ENCODE peak calls at places on chromosomes 11 and 22, in six cellular contexts. H is CD8-positive, alpha-beta T cell; D is vagina; M is pancreas; N is body of pancreas; X is uterus. A is an unnamed sample.

GRCh38 chr22:19776433-19777031 is 16.0 kb downstream of the TBX1 start:
- DNase-seq in H (no peak), D (no peak), M (peak; percentile 11), N (no peak), X (no peak), A (no peak)

GRCh38 chr11:85109141-85109540 is 518.0 kb downstream of the DLG2 start:
- DNase-seq in H (no peak), D (no peak), M (no peak), N (no peak), X (no peak), A (no peak)

GRCh38 chr11:132848336-132848735 is 684.0 kb downstream of the OPCML start:
- DNase-seq in H (no peak), D (no peak), M (no peak), N (no peak), X (no peak), A (no peak)

GRCh38 chr22:48824673-48825651 is 1002.7 kb downstream of the BRD1 start:
- DNase-seq in H (no peak), D (no peak), M (no peak), N (no peak), X (no peak), A (peak; percentile 60)

GRCh38 chr11:60912223-60912850 is 1.6 kb upstream of the TMEM109 start:
- DNase-seq in H (peak; percentile 24), D (no peak), M (no peak), N (no peak), X (no peak), A (no peak)

GRCh38 chr22:50676661-50677492 is 4.3 kb downstream of the SHANK3 start:
- DNase-seq in H (no peak), D (no peak), M (no peak), N (no peak), X (no peak), A (no peak)

GRCh38 chr22:19111140-19111539 is 11.1 kb downstream of the DGCR2 start:
- DNase-seq in H (no peak), D (no peak), M (no peak), N (no peak), X (no peak), A (no peak)

GRCh38 chr11:1874406-1875092 is 17.1 kb downstream of the PRR33 start:
- DNase-seq in H (no peak), D (no peak), M (no peak), N (no peak), X (no peak), A (peak; percentile 37)

GRCh38 chr22:30290679-30291333 is 1.5 kb upstream of the CASTOR1 start:
- DNase-seq in H (no peak), D (peak; percentile 96), M (peak; percentile 85), N (peak; percentile 96), X (peak; percentile 90), A (peak; percentile 81)

GRCh38 chr22:47818496-47818895 is 1056.0 kb downstream of the TBC1D22A start:
- DNase-seq in H (no peak), D (no peak), M (no peak), N (no peak), X (no peak), A (no peak)

GRCh38 chr22:26770624-26771023 is 113.2 kb downstream of the MIAT start:
- DNase-seq in H (no peak), D (no peak), M (no peak), N (no peak), X (no peak), A (no peak)

GRCh38 chr11:134025086-134025437 is 43.8 kb upstream of the JAM3 start:
- DNase-seq in H (no peak), D (no peak), M (no peak), N (no peak), X (no peak), A (no peak)

GRCh38 chr11:33915521-33915920 is 23.6 kb upstream of the LMO2 start:
- DNase-seq in H (no peak), D (no peak), M (no peak), N (no peak), X (no peak), A (no peak)

GRCh38 chr11:116136987-116137674 is 632.9 kb upstream of the CADM1 start:
- DNase-seq in H (no peak), D (peak; percentile 71), M (no peak), N (no peak), X (no peak), A (no peak)

GRCh38 chr11:114348200-114349191 is 51.8 kb downstream of the C11orf71 start:
- DNase-seq in H (peak; percentile 24), D (no peak), M (peak; percentile 24), N (peak; percentile 59), X (peak; percentile 51), A (no peak)

GRCh38 chr11:37858398-37858797 is 1260.4 kb upstream of the RAG2 start:
- DNase-seq in H (no peak), D (no peak), M (no peak), N (no peak), X (no peak), A (no peak)
- TF ChIP-seq CTCF in H (no peak), D (no peak), M (no peak), N (no peak), X (no peak), A (no peak)

GRCh38 chr11:8086001-8086479 is 5.0 kb downstream of the TUB start:
- DNase-seq in H (no peak), D (no peak), M (no peak), N (no peak), X (peak; percentile 68), A (peak; percentile 78)
- H3K27ac ChIP-seq in H (no peak overlapping the region), D (peak overlapping the region; percentile 55), M (no peak overlapping the region), N (no peak overlapping the region), X (peak overlapping the region; percentile 69), A (peak overlapping the region; percentile 66)

GRCh38 chr22:45638834-45639746 is 32.5 kb upstream of the ATXN10 start:
- DNase-seq in H (no peak), D (peak; percentile 89), M (no peak), N (peak; percentile 25), X (peak; percentile 56), A (no peak)
- TF ChIP-seq CTCF in H (no peak), D (no peak), M (no peak), N (no peak), X (no peak), A (no peak)

DNA sequence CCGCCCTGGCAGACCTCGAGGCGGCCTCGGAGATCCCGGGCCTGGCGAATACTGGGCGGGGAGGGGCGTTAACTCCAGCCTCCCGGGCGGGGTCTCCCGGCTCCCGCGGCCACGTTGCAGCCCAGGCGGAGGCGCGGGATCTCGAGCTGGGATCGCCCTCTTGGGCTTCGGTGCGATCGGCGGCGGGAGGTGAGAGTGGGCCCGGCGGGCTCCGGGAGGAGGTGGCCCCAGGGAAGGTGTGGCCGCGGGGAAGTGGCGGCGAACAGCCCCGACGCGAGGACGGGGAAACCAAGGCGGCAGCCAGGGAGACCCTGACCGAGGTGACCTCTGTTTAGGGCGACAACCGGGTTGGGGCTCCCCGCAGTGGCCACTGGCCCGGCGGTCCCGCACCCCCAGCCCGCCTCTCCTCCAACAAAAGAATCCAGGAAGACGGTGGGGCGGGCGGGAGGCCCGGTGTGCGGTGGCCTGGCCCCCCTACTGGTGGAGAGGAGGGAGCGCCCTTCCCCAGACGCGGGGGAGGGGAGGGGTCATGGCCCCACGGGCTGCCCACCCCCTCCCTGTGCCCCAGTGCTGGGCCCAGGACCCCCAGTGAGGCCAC is at the start of gene PHETA2:
- DNase-seq in H (peak; percentile 56), D (no peak), M (peak; percentile 61), N (peak; percentile 66), X (peak; percentile 59), A (peak; percentile 25)
- H3K27ac ChIP-seq in H (peak within 1 kb of the TSS; percentile 13), D (peak within 1 kb of the TSS; percentile 95), M (peak within 1 kb of the TSS; percentile 90), N (peak within 1 kb of the TSS; percentile 83), X (peak within 1 kb of the TSS; percentile 93), A (peak within 1 kb of the TSS; percentile 42)

GRCh38 chr11:128697645-128698174 is 3.8 kb downstream of the FLI1 start:
- DNase-seq in H (no peak), D (no peak), M (no peak), N (no peak), X (no peak), A (no peak)

GRCh38 chr11:128692750-128693578 is 908 bp upstream of the FLI1 start:
- DNase-seq in H (peak; percentile 41), D (no peak), M (no peak), N (no peak), X (no peak), A (no peak)

GRCh38 chr11:128694618-128695481 is 978 bp downstream of the FLI1 start:
- DNase-seq in H (peak; percentile 47), D (no peak), M (no peak), N (no peak), X (no peak), A (no peak)

GRCh38 chr11:128696930-128697329 is 3.1 kb downstream of the FLI1 start:
- DNase-seq in H (no peak), D (no peak), M (no peak), N (no peak), X (no peak), A (no peak)

DNA sequence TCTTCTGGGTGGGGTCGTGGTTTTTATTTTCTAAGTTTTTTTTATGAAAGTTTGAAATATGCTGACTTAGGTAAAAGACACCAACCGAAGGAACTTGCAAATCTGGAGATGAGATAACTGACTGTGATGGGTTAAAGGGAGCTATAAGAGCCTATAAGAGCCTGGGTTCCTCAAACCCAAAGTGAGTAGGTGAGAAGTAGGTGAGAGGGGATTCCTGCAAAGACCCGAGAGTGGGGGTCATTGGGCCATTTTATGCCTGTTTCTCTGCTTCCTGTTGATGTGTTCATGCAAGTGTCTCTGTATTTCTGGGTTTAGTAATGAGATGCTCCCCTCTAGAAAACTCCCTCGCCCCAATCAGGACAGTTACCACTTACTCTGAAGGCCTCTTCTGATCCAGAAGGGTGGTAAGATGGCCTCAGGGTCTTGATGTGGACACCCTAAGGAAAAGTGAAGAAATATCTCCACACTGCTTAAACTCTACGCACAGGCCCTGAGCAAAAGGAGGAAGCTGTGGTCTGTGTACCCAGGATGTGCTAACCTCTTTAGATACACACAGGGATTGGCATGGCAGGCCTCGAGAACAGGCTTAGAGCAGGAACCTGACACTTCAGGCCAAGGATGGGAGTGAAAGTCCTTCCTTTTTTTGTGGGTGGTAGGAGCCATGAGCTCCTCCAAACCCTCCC is 1.8 kb downstream of the FLI1 start:
- DNase-seq in H (peak; percentile 51), D (peak; percentile 84), M (no peak), N (no peak), X (no peak), A (no peak)
- TF ChIP-seq CTCF in H (no peak), D (no peak), M (no peak), N (no peak), X (no peak), A (no peak)

DNA sequence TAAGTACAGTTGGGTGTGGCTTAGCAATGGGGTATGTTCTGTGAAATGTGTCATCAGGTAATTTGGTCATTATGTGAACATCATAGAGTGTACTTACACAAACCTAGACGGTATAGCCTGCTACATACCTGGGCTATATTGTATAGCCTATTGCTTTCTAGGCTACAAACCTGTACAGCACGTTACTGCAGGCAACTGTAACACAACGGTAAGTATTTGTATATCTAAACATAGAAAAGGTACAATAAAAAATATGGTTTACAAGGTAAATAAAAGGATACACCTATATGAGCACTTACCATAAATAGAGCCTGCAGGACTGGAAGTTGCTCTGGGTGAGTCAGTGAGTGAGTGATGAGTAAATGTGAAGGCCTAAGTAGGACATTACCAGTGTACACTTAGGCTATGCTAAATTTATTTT is 73.1 kb upstream of the GDPD4 start:
- DNase-seq in H (no peak), D (no peak), M (no peak), N (no peak), X (no peak), A (no peak)
- H3K27ac ChIP-seq in H (no peak overlapping the region), D (no peak overlapping the region), M (no peak overlapping the region), N (no peak overlapping the region), X (no peak overlapping the region), A (peak overlapping the region; percentile 53)